ENCODE peak calls at places on chromosomes 13 and 19, in nine cellular contexts. C is astrocyte of the spinal cord, M is endothelial cell, J is A172, O is nucleus accumbens, H is activated T-cell treated with anti-CD3 and anti-CD28 coated beads for 24 hours, T is AG20443, V is left lung, L is T-helper 17 cell. N is an unnamed sample.

GRCh38 chr13:97119899-97120745 is 102.0 kb upstream of the MBNL2 start:
- DNase-seq in L (no peak), V (no peak), H (no peak), T (peak; percentile 24), J (peak; percentile 58), C (no peak), O (peak; percentile 42), M (no peak), N (no peak)

GRCh38 chr13:77860621-77861020 is 58.0 kb downstream of the EDNRB start:
- DNase-seq in M (no peak), J (peak; percentile 35), T (peak; percentile 22), L (no peak), O (no peak), V (no peak), H (no peak), C (peak; percentile 42), N (no peak)

GRCh38 chr19:39138221-39139211 is 12.9 kb downstream of the PAK4 start:
- DNase-seq in O (no peak), M (no peak), V (no peak), J (no peak), H (no peak), C (no peak), L (no peak), T (no peak), N (no peak)

GRCh38 chr19:7925171-7925837 is 631 bp downstream of the CTXN1 start:
- DNase-seq in C (peak; percentile 68), V (no peak), L (peak; percentile 73), M (peak; percentile 95), J (peak; percentile 76), H (peak; percentile 64), O (no peak), T (peak; percentile 89), N (peak; percentile 53)

GRCh38 chr13:71240906-71241305 is 626.1 kb downstream of the DACH1 start:
- DNase-seq in C (peak; percentile 28), H (no peak), O (no peak), T (no peak), V (no peak), J (peak; percentile 1), L (no peak), M (no peak), N (no peak)

GRCh38 chr13:26561636-26562537 is 4.4 kb downstream of the WASF3 start:
- DNase-seq in M (no peak), V (peak; percentile 39), J (peak; percentile 8), T (peak; percentile 66), H (no peak), C (peak; percentile 60), L (no peak), O (no peak), N (no peak)

GRCh38 chr13:73940098-73940497 is 194.1 kb downstream of the KLF12 start:
- DNase-seq in T (no peak), H (no peak), L (no peak), M (no peak), O (no peak), C (no peak), J (no peak), V (no peak), N (no peak)

GRCh38 chr19:6273701-6274601 is 5.8 kb downstream of the MLLT1 start:
- DNase-seq in H (no peak), O (peak; percentile 64), L (no peak), C (peak; percentile 82), T (peak; percentile 92), V (peak; percentile 88), J (peak; percentile 91), M (no peak), N (peak; percentile 76)

GRCh38 chr19:50723735-50724521 is 764 bp downstream of the CLEC11A start:
- DNase-seq in V (no peak), C (no peak), H (no peak), L (no peak), T (no peak), J (no peak), O (no peak), M (no peak), N (no peak)

GRCh38 chr13:21579754-21580316 is 24.1 kb downstream of the MICU2 start:
- DNase-seq in T (no peak), M (no peak), J (no peak), H (no peak), L (no peak), C (no peak), V (no peak), O (no peak), N (no peak)

GRCh38 chr13:75357576-75358295 is 124.2 kb downstream of the TBC1D4 start:
- DNase-seq in L (peak; percentile 30), M (peak; percentile 57), J (peak; percentile 67), C (peak; percentile 72), V (no peak), T (peak; percentile 65), O (no peak), H (peak; percentile 56), N (no peak)